ENCODE peak calls at places on chromosomes 2 and 18, in five cellular contexts. V is neuronal stem cell, N is H9, D is trophoblast cell, L is H1. P is an unnamed sample.

GRCh38 chr18:6570581-6571238 is 156.0 kb upstream of the L3MBTL4 start:
- DNase-seq in V (no peak), N (no peak), D (no peak), L (no peak), P (no peak)

GRCh38 chr2:145076085-145076484 is 556.2 kb upstream of the ZEB2 start:
- DNase-seq in V (no peak), N (no peak), D (no peak), L (no peak), P (no peak)

GRCh38 chr2:233416706-233417105 is 62.4 kb downstream of the DGKD start:
- DNase-seq in V (no peak), N (no peak), D (no peak), L (no peak), P (no peak)

GRCh38 chr2:64562148-64562784 is 38.1 kb downstream of the AFTPH start:
- DNase-seq in V (no peak), N (no peak), D (peak; percentile 27), L (no peak), P (peak; percentile 18)

GRCh38 chr2:105674406-105674805 is 70.3 kb upstream of the NCK2 start:
- DNase-seq in V (no peak), N (no peak), D (no peak), L (no peak), P (peak; percentile 39)

GRCh38 chr2:121213386-121213785 is 71.6 kb downstream of the TFCP2L1 start:
- DNase-seq in V (no peak), N (no peak), D (no peak), L (no peak), P (no peak)

GRCh38 chr2:7338961-7339360 is 421.7 kb downstream of the RNF144A start:
- DNase-seq in V (no peak), N (no peak), D (peak; percentile 77), L (no peak), P (no peak)

GRCh38 chr18:45687617-45688016 is 36.4 kb upstream of the SLC14A1 start:
- DNase-seq in V (no peak), N (no peak), D (no peak), L (no peak), P (no peak)

GRCh38 chr18:2089416-2089815 is 481.9 kb downstream of the METTL4 start:
- DNase-seq in V (no peak), N (no peak), D (no peak), L (no peak), P (no peak)

GRCh38 chr2:126999342-126999741 is 100.7 kb downstream of the TEX51 start:
- DNase-seq in V (no peak), N (no peak), D (no peak), L (no peak), P (no peak)

GRCh38 chr2:23745726-23746105 is 181.2 kb downstream of the ATAD2B start:
- DNase-seq in V (no peak), N (no peak), D (no peak), L (no peak), P (peak; percentile 44)

DNA sequence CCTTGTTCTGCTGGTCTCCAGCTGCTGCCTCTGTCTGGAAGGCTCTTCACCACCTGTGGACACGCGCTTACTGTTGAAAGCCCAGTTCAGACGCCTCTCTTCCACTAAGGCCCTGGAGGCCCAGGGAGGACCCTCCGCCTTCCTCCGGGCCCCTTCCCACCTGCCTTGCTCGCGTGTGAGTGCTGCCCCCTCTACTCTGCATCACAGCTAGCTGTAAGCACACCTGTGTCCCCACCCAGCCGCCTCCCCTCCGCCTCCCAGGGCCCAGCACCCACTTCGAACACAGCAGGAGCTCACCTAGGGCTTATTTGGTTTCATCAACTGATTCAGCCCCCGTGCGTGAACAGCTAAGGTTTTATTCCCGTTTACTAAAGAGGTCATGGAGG is 49.7 kb downstream of the KCNF1 start:
- DNase-seq in V (no peak), N (no peak), D (no peak), L (no peak), P (no peak)
- H2BK120ac ChIP-seq in V (no peak overlapping the region), N (no peak overlapping the region), D (no peak overlapping the region), L (no peak overlapping the region), P (peak overlapping the region; percentile 27)

GRCh38 chr2:43116988-43117387 is 109.4 kb downstream of the ZFP36L2 start:
- DNase-seq in V (no peak), N (no peak), D (no peak), L (no peak), P (no peak)
- H2BK12ac ChIP-seq in V (no peak overlapping the region), N (no peak overlapping the region), D (no peak overlapping the region), L (no peak overlapping the region), P (no peak overlapping the region)

GRCh38 chr2:54306561-54306960 is 50.5 kb upstream of the TSPYL6 start:
- DNase-seq in V (no peak), N (no peak), D (peak; percentile 2), L (no peak), P (no peak)
- H3K4me2 ChIP-seq in V (no peak overlapping the region), N (no peak overlapping the region), D (no peak overlapping the region), L (no peak overlapping the region), P (no peak overlapping the region)

GRCh38 chr2:51997571-51997970 is 965.6 kb upstream of the NRXN1 start:
- DNase-seq in V (no peak), N (no peak), D (peak; percentile 2), L (no peak), P (no peak)
- H2BK120ac ChIP-seq in V (no peak overlapping the region), N (no peak overlapping the region), D (no peak overlapping the region), L (no peak overlapping the region), P (no peak overlapping the region)

DNA sequence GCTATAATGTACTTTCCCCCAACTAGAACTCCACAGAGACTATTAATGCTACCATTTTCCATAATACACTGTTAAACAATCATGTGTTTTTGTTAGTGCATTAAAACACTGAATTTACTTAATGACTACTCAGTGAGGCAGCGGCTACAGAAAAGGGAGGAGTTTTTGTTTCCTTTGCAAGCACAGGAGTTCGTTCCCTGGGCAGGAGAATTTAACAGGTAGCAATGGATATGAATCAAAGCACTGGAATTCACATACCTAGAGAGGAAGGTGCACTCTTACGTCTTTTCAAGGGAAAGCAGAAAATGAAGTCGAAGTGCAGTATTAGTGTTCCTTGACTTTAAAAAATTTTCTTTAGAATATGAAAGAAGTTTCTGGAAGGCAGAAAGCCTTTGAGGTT is 319.0 kb upstream of the REV1 start:
- DNase-seq in V (no peak), N (no peak), D (peak; percentile 65), L (no peak), P (no peak)
- H2BK12ac ChIP-seq in V (no peak overlapping the region), N (no peak overlapping the region), D (no peak overlapping the region), L (no peak overlapping the region), P (no peak overlapping the region)

GRCh38 chr2:143685439-143686078 is 556.3 kb downstream of the ARHGAP15 start:
- DNase-seq in V (no peak), N (no peak), D (no peak), L (no peak), P (no peak)

GRCh38 chr2:143684731-143685364 is 555.6 kb downstream of the ARHGAP15 start:
- DNase-seq in V (no peak), N (no peak), D (no peak), L (no peak), P (no peak)

GRCh38 chr2:143688815-143689214 is 559.6 kb downstream of the ARHGAP15 start:
- DNase-seq in V (no peak), N (no peak), D (no peak), L (no peak), P (no peak)

GRCh38 chr2:143688248-143688647 is 559.0 kb downstream of the ARHGAP15 start:
- DNase-seq in V (no peak), N (no peak), D (no peak), L (no peak), P (no peak)

DNA sequence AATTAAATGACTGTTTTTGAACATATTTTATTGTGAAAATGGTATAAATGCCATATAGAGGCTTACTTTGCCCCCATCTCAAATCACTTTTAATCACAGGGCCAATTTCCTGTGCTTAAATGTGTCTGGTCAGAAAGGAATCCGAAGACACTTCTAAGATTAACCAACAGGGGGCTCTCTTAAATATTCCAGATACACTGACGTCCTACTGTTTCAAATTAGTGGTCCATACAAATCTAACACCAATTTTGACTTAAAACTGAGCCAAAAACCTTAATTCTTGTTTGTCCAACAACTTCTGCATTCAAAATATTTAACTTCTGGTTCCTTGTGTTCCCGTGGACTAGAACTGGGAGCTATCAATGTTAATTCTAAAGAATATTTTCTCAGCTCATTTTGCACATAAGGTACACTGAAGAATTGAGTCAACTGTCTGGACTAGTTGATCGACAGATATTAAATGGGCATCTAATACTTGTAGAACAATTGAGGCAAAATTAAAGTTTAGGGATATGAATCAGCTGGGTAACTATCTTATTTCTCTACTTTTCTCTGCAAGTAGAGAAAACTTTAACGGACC is 557.5 kb downstream of the ARHGAP15 start:
- DNase-seq in V (peak; percentile 17), N (no peak), D (peak; percentile 57), L (no peak), P (peak; percentile 28)
- H3K4me2 ChIP-seq in V (no peak overlapping the region), N (no peak overlapping the region), D (no peak overlapping the region), L (no peak overlapping the region), P (no peak overlapping the region)

P was measured in mesenchymal stem cell.